ENCODE peak calls at places on chromosome 20, in four cellular contexts. N is head of caudate nucleus, G is endothelial cell, U is NCI-H774. D is an unnamed sample.

GRCh38 chr20:37941992-37942391 is 39.1 kb downstream of the VSTM2L start:
- DNase-seq in U (no peak), G (no peak), N (no peak), D (no peak)

GRCh38 chr20:46367234-46367633 is 39.2 kb downstream of the ELMO2 start:
- DNase-seq in G (no peak), N (no peak), U (no peak), D (no peak)

GRCh38 chr20:43925215-43925614 is 10.6 kb downstream of the TOX2 start:
- DNase-seq in G (no peak), U (no peak), N (no peak), D (no peak)

GRCh38 chr20:34927736-34928135 is 27.9 kb downstream of the GSS start:
- DNase-seq in U (no peak), N (no peak), G (no peak), D (no peak)

GRCh38 chr20:39910536-39910935 is 778.5 kb downstream of the MAFB start:
- DNase-seq in U (no peak), G (no peak), N (no peak), D (no peak)

GRCh38 chr20:51350941-51351631 is 191.4 kb downstream of the NFATC2 start:
- DNase-seq in G (no peak), N (no peak), U (no peak), D (no peak)

GRCh38 chr20:38190166-38190565 is 25.1 kb upstream of the TGM2 start:
- DNase-seq in U (no peak), N (no peak), G (no peak), D (no peak)

GRCh38 chr20:58993332-58994248 is 12.5 kb downstream of the NELFCD start:
- DNase-seq in U (peak; percentile 9), G (no peak), N (peak; percentile 19), D (no peak)

GRCh38 chr20:60116128-60116909 is 158.1 kb downstream of the CDH26 start:
- DNase-seq in G (no peak), N (no peak), U (no peak), D (no peak)

GRCh38 chr20:35699914-35700624 is 864 bp downstream of the ROMO1 start:
- DNase-seq in U (no peak), N (no peak), G (no peak), D (no peak)

D was measured in hypothalamus.